ENCODE peak calls at places on chromosomes 6 and 20, in five cellular contexts. C is endothelial cell of umbilical vein, B is heart right ventricle, E is substantia nigra, Y is ovary. W is an unnamed sample.
A peak's percentile ranks its signal among the peaks of the same experiment; 100 is the strongest.

GRCh38 chr20:23027721-23028120 is 7.4 kb upstream of the SSTR4 start:
- DNase-seq in C (no peak), B (no peak), E (no peak), Y (no peak), W (no peak)

GRCh38 chr20:20820104-20820503 is 107.7 kb upstream of the RALGAPA2 start:
- DNase-seq in C (peak; percentile 40), B (no peak), E (peak; percentile 40), Y (no peak), W (peak; percentile 37)

GRCh38 chr6:154478021-154478651 is 32.3 kb downstream of the CNKSR3 start:
- DNase-seq in C (no peak), B (peak; percentile 19), E (no peak), Y (no peak), W (peak; percentile 34)

GRCh38 chr6:106026748-106027147 is 59.4 kb upstream of the PRDM1 start:
- DNase-seq in C (no peak), B (no peak), E (no peak), Y (no peak), W (no peak)

GRCh38 chr6:22764521-22764920 is 195.2 kb downstream of the HDGFL1 start:
- DNase-seq in C (peak; percentile 31), B (no peak), E (no peak), Y (no peak), W (no peak)

GRCh38 chr20:19275630-19276071 is 63.2 kb downstream of the SLC24A3 start:
- DNase-seq in C (no peak), B (peak; percentile 88), E (peak; percentile 11), Y (peak; percentile 95), W (no peak)

GRCh38 chr20:17868146-17868545 is 100.4 kb downstream of the SNX5 start:
- DNase-seq in C (no peak), B (no peak), E (no peak), Y (no peak), W (no peak)

GRCh38 chr6:149544646-149545257 is 1.1 kb downstream of the PPIL4 start:
- DNase-seq in C (no peak), B (no peak), E (no peak), Y (no peak), W (no peak)

GRCh38 chr6:9398794-9399373 is 963.5 kb upstream of the SLC35B3 start:
- DNase-seq in C (no peak), B (peak; percentile 12), E (peak; percentile 0), Y (no peak), W (peak; percentile 55)

GRCh38 chr6:40356242-40356910 is 230.8 kb downstream of the LRFN2 start:
- DNase-seq in C (no peak), B (no peak), E (no peak), Y (no peak), W (no peak)

GRCh38 chr6:36969240-36969691 is 14.7 kb downstream of the PI16 start:
- DNase-seq in C (no peak), B (no peak), E (no peak), Y (no peak), W (no peak)

GRCh38 chr6:89302936-89303335 is 12.2 kb downstream of the GABRR2 start:
- DNase-seq in C (no peak), B (no peak), E (no peak), Y (no peak), W (no peak)

GRCh38 chr6:137927777-137928218 is 60.7 kb downstream of the TNFAIP3 start:
- DNase-seq in C (peak; percentile 52), B (no peak), E (no peak), Y (no peak), W (no peak)

GRCh38 chr6:152313542-152314482 is 323.4 kb downstream of the SYNE1 start:
- DNase-seq in C (peak; percentile 77), B (no peak), E (no peak), Y (no peak), W (no peak)

GRCh38 chr6:139370047-139370706 is 4.3 kb downstream of the CITED2 start:
- DNase-seq in C (no peak), B (no peak), E (no peak), Y (no peak), W (no peak)

GRCh38 chr20:25139061-25139705 is 56.3 kb upstream of the ENTPD6 start:
- DNase-seq in C (no peak), B (no peak), E (no peak), Y (no peak), W (no peak)

GRCh38 chr20:24149881-24150307 is 161.3 kb upstream of the GGTLC1 start:
- DNase-seq in C (no peak), B (peak; percentile 12), E (no peak), Y (no peak), W (peak; percentile 40)

GRCh38 chr6:126804255-126805064 is 314.0 kb upstream of the RSPO3 start:
- DNase-seq in C (peak; percentile 77), B (peak; percentile 13), E (no peak), Y (no peak), W (no peak)

GRCh38 chr20:32476684-32477593 is 108.2 kb downstream of the NOL4L start:
- DNase-seq in C (no peak), B (no peak), E (no peak), Y (no peak), W (peak; percentile 34)

DNA sequence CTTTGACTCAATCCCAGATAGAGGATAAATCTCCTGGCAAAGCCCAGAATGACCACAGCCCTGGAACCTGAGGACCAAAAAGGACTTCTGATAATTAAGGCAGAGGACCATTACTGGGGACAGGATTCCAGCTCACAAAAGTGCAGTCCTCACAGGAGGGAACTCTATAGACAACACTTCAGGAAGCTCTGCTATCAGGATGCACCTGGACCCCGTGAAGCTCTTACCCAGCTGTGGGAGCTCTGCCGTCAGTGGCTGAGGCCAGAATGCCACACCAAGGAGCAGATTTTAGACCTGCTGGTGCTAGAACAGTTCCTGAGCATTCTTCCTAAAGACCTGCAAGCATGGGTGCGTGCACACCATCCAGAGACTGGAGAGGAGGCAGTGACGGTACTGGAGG is 987 bp downstream of the ZSCAN16 start:
- DNase-seq in C (no peak), B (no peak), E (no peak), Y (no peak), W (no peak)
- H3K27ac ChIP-seq in C (peak overlapping the region; percentile 46), B (no peak overlapping the region), E (no peak overlapping the region), Y (no peak overlapping the region), W (no peak overlapping the region)

GRCh38 chr20:59222239-59222981 is 58.8 kb downstream of the ZNF831 start:
- DNase-seq in C (peak; percentile 74), B (peak; percentile 77), E (peak; percentile 53), Y (peak; percentile 73), W (peak; percentile 97)

GRCh38 chr20:59222982-59223610 is 59.5 kb downstream of the ZNF831 start:
- DNase-seq in C (no peak), B (no peak), E (no peak), Y (no peak), W (no peak)

GRCh38 chr20:59221049-59221748 is 57.6 kb downstream of the ZNF831 start:
- DNase-seq in C (peak; percentile 24), B (peak; percentile 51), E (no peak), Y (no peak), W (no peak)

GRCh38 chr20:59220161-59220560 is 56.5 kb downstream of the ZNF831 start:
- DNase-seq in C (no peak), B (no peak), E (no peak), Y (no peak), W (no peak)

GRCh38 chr20:59221881-59222238 is 58.2 kb downstream of the ZNF831 start:
- DNase-seq in C (peak; percentile 12), B (no peak), E (no peak), Y (no peak), W (no peak)
- H3K27ac ChIP-seq in C (no peak overlapping the region), B (peak overlapping the region; percentile 84), E (no peak overlapping the region), Y (no peak overlapping the region), W (peak overlapping the region; percentile 66)

DNA sequence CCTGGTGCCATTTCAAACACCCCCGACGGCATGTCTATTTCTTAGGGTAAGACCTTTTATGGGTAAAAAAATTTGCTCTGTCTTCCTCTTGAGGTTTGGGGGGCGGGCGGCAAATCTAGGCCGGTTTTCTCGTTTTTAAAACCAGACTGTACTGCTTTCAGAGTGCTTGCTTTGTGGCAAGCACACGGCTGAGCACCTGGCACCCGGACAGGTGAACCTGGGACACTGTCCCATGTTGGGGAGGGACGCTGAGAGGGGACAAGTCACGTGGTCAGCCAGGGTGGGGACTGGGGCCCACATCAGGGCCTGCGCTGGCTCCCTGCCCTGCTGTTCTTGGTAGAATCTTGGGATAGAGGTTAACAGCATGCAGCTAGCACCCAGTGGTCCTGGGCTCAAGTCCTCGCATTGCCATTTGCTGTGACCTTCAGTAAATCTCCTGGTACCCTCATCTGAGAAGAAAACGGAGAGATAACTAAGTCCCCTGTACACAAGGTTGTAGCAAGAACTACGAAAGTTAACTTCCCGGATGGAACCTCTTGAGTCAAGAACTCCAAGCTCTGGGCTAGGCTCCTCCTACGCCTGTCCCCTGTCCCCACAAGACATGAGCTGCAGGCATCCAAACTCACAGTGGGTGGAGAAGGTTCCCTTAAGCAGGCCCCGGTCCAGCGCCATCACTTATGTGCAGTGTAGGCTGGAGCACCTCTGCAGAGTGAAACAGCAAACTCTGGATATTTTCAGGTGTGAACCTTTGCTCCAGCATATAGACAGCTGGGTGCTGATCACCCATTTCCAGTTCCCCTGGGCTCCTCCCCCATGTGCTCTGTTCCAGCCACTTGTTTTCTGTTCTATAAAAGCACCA is 41.7 kb downstream of the PMEPA1 start:
- DNase-seq in C (no peak), B (no peak), E (no peak), Y (no peak), W (peak; percentile 57)
- H3K27ac ChIP-seq in C (no peak overlapping the region), B (no peak overlapping the region), E (no peak overlapping the region), Y (no peak overlapping the region), W (no peak overlapping the region)

DNA sequence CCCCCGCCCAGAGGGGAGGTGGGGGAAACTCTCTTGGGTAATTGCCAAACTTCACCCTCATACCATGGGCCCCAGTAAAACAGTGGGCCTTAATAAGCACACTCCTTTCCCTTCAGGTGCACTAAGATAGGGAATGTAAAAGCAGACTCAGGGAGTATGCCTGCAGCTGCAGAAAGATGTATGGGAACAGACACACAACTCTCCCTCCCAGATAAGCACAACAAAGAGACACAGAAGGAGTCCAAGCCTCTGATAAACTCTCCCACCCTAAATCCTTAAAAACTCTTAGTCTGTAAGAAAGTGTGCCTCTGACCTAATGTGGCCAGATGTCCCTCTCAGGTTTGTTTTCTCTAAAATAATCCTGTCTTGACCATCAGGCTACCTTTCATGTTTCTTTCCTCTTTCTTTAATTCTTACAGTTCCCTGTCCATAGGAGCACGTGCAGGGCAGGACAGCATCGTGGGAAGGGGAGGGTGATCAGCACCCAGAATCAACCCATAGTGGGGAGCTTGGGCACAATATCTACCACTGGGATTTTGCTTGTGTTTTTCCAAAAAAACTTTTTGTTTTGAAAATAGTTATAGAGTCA is 11.3 kb upstream of the CTCFL start:
- DNase-seq in C (no peak), B (no peak), E (no peak), Y (no peak), W (no peak)
- H3K27ac ChIP-seq in C (no peak overlapping the region), B (no peak overlapping the region), E (no peak overlapping the region), Y (no peak overlapping the region), W (no peak overlapping the region)

GRCh38 chr20:58433759-58434158 is 44.7 kb downstream of the VAPB start:
- DNase-seq in C (peak; percentile 12), B (no peak), E (no peak), Y (peak; percentile 30), W (no peak)
- H3K27ac ChIP-seq in C (no peak overlapping the region), B (no peak overlapping the region), E (no peak overlapping the region), Y (peak overlapping the region; percentile 48), W (no peak overlapping the region)

DNA sequence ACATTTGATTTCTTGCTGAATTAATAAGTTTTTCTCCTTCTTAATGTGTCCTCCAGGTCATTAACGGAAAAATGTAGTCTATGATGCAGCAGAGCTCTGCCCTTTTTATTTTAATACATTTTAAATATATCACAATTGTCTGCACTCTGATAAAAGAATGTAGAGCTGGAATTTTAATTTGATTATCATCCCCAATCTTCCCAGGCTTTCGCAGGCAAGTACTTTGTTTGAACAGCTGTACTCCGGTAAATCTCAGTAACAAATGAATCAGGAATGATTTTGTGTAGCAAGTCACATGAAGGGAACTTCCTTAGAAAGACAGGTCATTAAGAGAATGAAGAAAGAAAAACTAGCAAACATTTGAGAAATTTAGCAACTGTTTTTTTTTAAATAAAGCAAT is 147.2 kb downstream of the SOX4 start:
- DNase-seq in C (peak; percentile 86), B (no peak), E (no peak), Y (no peak), W (no peak)
- H3K27ac ChIP-seq in C (peak overlapping the region; percentile 95), B (peak overlapping the region; percentile 67), E (no peak overlapping the region), Y (no peak overlapping the region), W (no peak overlapping the region)

GRCh38 chr6:44116643-44117382 is 10.4 kb downstream of the MRPL14 start:
- DNase-seq in C (peak; percentile 81), B (no peak), E (no peak), Y (no peak), W (no peak)
- H3K27ac ChIP-seq in C (peak overlapping the region; percentile 73), B (peak overlapping the region; percentile 42), E (no peak overlapping the region), Y (no peak overlapping the region), W (peak overlapping the region; percentile 31)

W was measured in pancreas.